ENCODE peak calls at places on chromosomes 4 and X, in eight cellular contexts. One of them, this sample, is unnamed.

GRCh38 chr4:6309755-6310154 is 40.1 kb downstream of the WFS1 start:
- DNase-seq in esophagus squamous epithelium: no peak
- DNase-seq in PC-3: no peak
- DNase-seq in colonic mucosa: no peak
- DNase-seq in uterus: no peak
- DNase-seq in hepatocyte: no peak
- DNase-seq in nephron progenitor cell: no peak
- DNase-seq in AG04450: no peak
- DNase-seq in this sample: no peak

GRCh38 chr4:152666946-152667345 is 12.9 kb downstream of the TMEM154 start:
- DNase-seq in esophagus squamous epithelium: no peak
- DNase-seq in PC-3: no peak
- DNase-seq in colonic mucosa: no peak
- DNase-seq in uterus: no peak
- DNase-seq in hepatocyte: no peak
- DNase-seq in nephron progenitor cell: no peak
- DNase-seq in AG04450: no peak
- DNase-seq in this sample: no peak

GRCh38 chr4:61202638-61203495 is 2.7 kb downstream of the ADGRL3 start:
- DNase-seq in esophagus squamous epithelium: no peak
- DNase-seq in PC-3: peak; percentile 72
- DNase-seq in colonic mucosa: no peak
- DNase-seq in uterus: no peak
- DNase-seq in hepatocyte: peak; percentile 32
- DNase-seq in nephron progenitor cell: peak; percentile 42
- DNase-seq in AG04450: no peak
- DNase-seq in this sample: no peak

GRCh38 chrX:74251006-74251930 is 52.7 kb upstream of the ZCCHC13 start:
- DNase-seq in esophagus squamous epithelium: no peak
- DNase-seq in PC-3: peak; percentile 38
- DNase-seq in colonic mucosa: peak; percentile 61
- DNase-seq in uterus: no peak
- DNase-seq in hepatocyte: peak; percentile 55
- DNase-seq in nephron progenitor cell: no peak
- DNase-seq in AG04450: peak; percentile 38
- DNase-seq in this sample: peak; percentile 28

GRCh38 chrX:12115377-12115776 is 22.9 kb upstream of the FRMPD4 start:
- DNase-seq in esophagus squamous epithelium: no peak
- DNase-seq in PC-3: peak; percentile 34
- DNase-seq in colonic mucosa: no peak
- DNase-seq in uterus: no peak
- DNase-seq in hepatocyte: no peak
- DNase-seq in nephron progenitor cell: peak; percentile 27
- DNase-seq in AG04450: no peak
- DNase-seq in this sample: no peak

GRCh38 chr4:156252300-156253016 is 298.8 kb upstream of the CTSO start:
- DNase-seq in esophagus squamous epithelium: no peak
- DNase-seq in PC-3: no peak
- DNase-seq in colonic mucosa: no peak
- DNase-seq in uterus: no peak
- DNase-seq in hepatocyte: no peak
- DNase-seq in nephron progenitor cell: no peak
- DNase-seq in AG04450: no peak
- DNase-seq in this sample: no peak

GRCh38 chr4:141028024-141028529 is 105.2 kb downstream of the RNF150 start:
- DNase-seq in esophagus squamous epithelium: no peak
- DNase-seq in PC-3: peak; percentile 20
- DNase-seq in colonic mucosa: no peak
- DNase-seq in uterus: no peak
- DNase-seq in hepatocyte: no peak
- DNase-seq in nephron progenitor cell: no peak
- DNase-seq in AG04450: no peak
- DNase-seq in this sample: peak; percentile 57

GRCh38 chr4:71377561-71377960 is 38.7 kb downstream of the SLC4A4 start:
- DNase-seq in esophagus squamous epithelium: no peak
- DNase-seq in PC-3: peak; percentile 96
- DNase-seq in colonic mucosa: no peak
- DNase-seq in uterus: no peak
- DNase-seq in hepatocyte: no peak
- DNase-seq in nephron progenitor cell: no peak
- DNase-seq in AG04450: peak; percentile 74
- DNase-seq in this sample: peak; percentile 74

GRCh38 chr4:137609693-137610450 is 77.6 kb upstream of the PCDH18 start:
- DNase-seq in esophagus squamous epithelium: no peak
- DNase-seq in PC-3: no peak
- DNase-seq in colonic mucosa: no peak
- DNase-seq in uterus: no peak
- DNase-seq in hepatocyte: peak; percentile 46
- DNase-seq in nephron progenitor cell: no peak
- DNase-seq in AG04450: peak; percentile 53
- DNase-seq in this sample: no peak

GRCh38 chr4:16875487-16875886 is 23.0 kb downstream of the LDB2 start:
- DNase-seq in esophagus squamous epithelium: no peak
- DNase-seq in PC-3: no peak
- DNase-seq in colonic mucosa: no peak
- DNase-seq in uterus: no peak
- DNase-seq in hepatocyte: peak; percentile 38
- DNase-seq in nephron progenitor cell: no peak
- DNase-seq in AG04450: peak; percentile 68
- DNase-seq in this sample: no peak

GRCh38 chr4:100933628-100934027 is 413.7 kb downstream of the PPP3CA start:
- DNase-seq in esophagus squamous epithelium: no peak
- DNase-seq in PC-3: no peak
- DNase-seq in colonic mucosa: no peak
- DNase-seq in uterus: no peak
- DNase-seq in hepatocyte: peak; percentile 16
- DNase-seq in nephron progenitor cell: no peak
- DNase-seq in AG04450: no peak
- DNase-seq in this sample: peak; percentile 2

GRCh38 chr4:51870441-51871188 is 27.7 kb downstream of the DCUN1D4 start:
- DNase-seq in esophagus squamous epithelium: no peak
- DNase-seq in PC-3: peak; percentile 78
- DNase-seq in colonic mucosa: no peak
- DNase-seq in uterus: no peak
- DNase-seq in hepatocyte: no peak
- DNase-seq in nephron progenitor cell: no peak
- DNase-seq in AG04450: no peak
- DNase-seq in this sample: no peak

GRCh38 chr4:25619601-25620000 is 36.0 kb upstream of the SLC34A2 start:
- DNase-seq in esophagus squamous epithelium: no peak
- DNase-seq in PC-3: no peak
- DNase-seq in colonic mucosa: no peak
- DNase-seq in uterus: no peak
- DNase-seq in hepatocyte: no peak
- DNase-seq in nephron progenitor cell: no peak
- DNase-seq in AG04450: no peak
- DNase-seq in this sample: no peak

GRCh38 chr4:156949373-156949814 is 22.2 kb downstream of the PDGFC start:
- DNase-seq in esophagus squamous epithelium: no peak
- DNase-seq in PC-3: peak; percentile 88
- DNase-seq in colonic mucosa: no peak
- DNase-seq in uterus: no peak
- DNase-seq in hepatocyte: no peak
- DNase-seq in nephron progenitor cell: no peak
- DNase-seq in AG04450: no peak
- DNase-seq in this sample: peak; percentile 87

GRCh38 chr4:2977116-2978097 is 14.0 kb downstream of the GRK4 start:
- DNase-seq in esophagus squamous epithelium: no peak
- DNase-seq in PC-3: peak; percentile 58
- DNase-seq in colonic mucosa: no peak
- DNase-seq in uterus: no peak
- DNase-seq in hepatocyte: peak; percentile 77
- DNase-seq in nephron progenitor cell: no peak
- DNase-seq in AG04450: no peak
- DNase-seq in this sample: no peak

GRCh38 chr4:165367040-165367439 is 11.8 kb upstream of the CPE start:
- DNase-seq in esophagus squamous epithelium: no peak
- DNase-seq in PC-3: no peak
- DNase-seq in colonic mucosa: no peak
- DNase-seq in uterus: no peak
- DNase-seq in hepatocyte: no peak
- DNase-seq in nephron progenitor cell: no peak
- DNase-seq in AG04450: no peak
- DNase-seq in this sample: no peak

GRCh38 chr4:145888393-145888792 is 50.2 kb downstream of the ZNF827 start:
- DNase-seq in esophagus squamous epithelium: no peak
- DNase-seq in PC-3: peak; percentile 23
- DNase-seq in colonic mucosa: no peak
- DNase-seq in uterus: no peak
- DNase-seq in hepatocyte: no peak
- DNase-seq in nephron progenitor cell: no peak
- DNase-seq in AG04450: no peak
- DNase-seq in this sample: no peak
- TF ChIP-seq CTCF in esophagus squamous epithelium: no peak
- TF ChIP-seq CTCF in PC-3: peak; percentile 49
- TF ChIP-seq CTCF in colonic mucosa: peak; percentile 9
- TF ChIP-seq CTCF in uterus: no peak
- TF ChIP-seq CTCF in hepatocyte: no peak
- TF ChIP-seq CTCF in nephron progenitor cell: no peak
- TF ChIP-seq CTCF in AG04450: peak; percentile 24
- TF ChIP-seq CTCF in this sample: peak; percentile 28

GRCh38 chrX:118329179-118329578 is 16.7 kb upstream of the WDR44 start:
- DNase-seq in esophagus squamous epithelium: no peak
- DNase-seq in PC-3: no peak
- DNase-seq in colonic mucosa: no peak
- DNase-seq in uterus: no peak
- DNase-seq in hepatocyte: no peak
- DNase-seq in nephron progenitor cell: no peak
- DNase-seq in AG04450: no peak
- DNase-seq in this sample: no peak

GRCh38 chrX:118324588-118324987 is 21.3 kb upstream of the WDR44 start:
- DNase-seq in esophagus squamous epithelium: no peak
- DNase-seq in PC-3: no peak
- DNase-seq in colonic mucosa: no peak
- DNase-seq in uterus: no peak
- DNase-seq in hepatocyte: no peak
- DNase-seq in nephron progenitor cell: no peak
- DNase-seq in AG04450: no peak
- DNase-seq in this sample: no peak

GRCh38 chrX:118325453-118325852 is 20.5 kb upstream of the WDR44 start:
- DNase-seq in esophagus squamous epithelium: no peak
- DNase-seq in PC-3: peak; percentile 22
- DNase-seq in colonic mucosa: no peak
- DNase-seq in uterus: no peak
- DNase-seq in hepatocyte: no peak
- DNase-seq in nephron progenitor cell: no peak
- DNase-seq in AG04450: no peak
- DNase-seq in this sample: no peak
- TF ChIP-seq CTCF in esophagus squamous epithelium: no peak
- TF ChIP-seq CTCF in PC-3: peak; percentile 48
- TF ChIP-seq CTCF in colonic mucosa: no peak
- TF ChIP-seq CTCF in uterus: no peak
- TF ChIP-seq CTCF in hepatocyte: no peak
- TF ChIP-seq CTCF in nephron progenitor cell: peak; percentile 31
- TF ChIP-seq CTCF in AG04450: peak; percentile 32
- TF ChIP-seq CTCF in this sample: peak; percentile 50

DNA sequence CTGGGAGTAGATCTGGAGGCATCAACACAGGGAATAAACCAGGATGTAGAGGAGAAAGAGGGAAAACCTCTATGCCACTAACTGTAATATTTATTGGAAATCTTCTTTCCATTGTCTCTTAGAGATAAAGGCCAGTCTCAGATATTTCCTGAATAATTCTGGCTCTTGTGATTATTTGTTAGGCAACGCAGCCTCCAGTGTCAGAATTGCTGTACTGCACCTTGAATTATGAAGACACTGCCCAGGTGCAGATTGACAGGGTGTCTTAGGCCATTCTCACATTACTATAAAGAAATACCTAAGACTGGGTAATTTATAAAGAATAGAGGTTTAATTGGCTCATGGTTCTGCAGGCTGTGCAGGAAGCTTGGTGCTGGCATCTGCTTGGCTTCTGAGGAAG is 100.7 kb upstream of the ZDHHC15 start:
- DNase-seq in esophagus squamous epithelium: no peak
- DNase-seq in PC-3: no peak
- DNase-seq in colonic mucosa: no peak
- DNase-seq in uterus: no peak
- DNase-seq in hepatocyte: peak; percentile 8
- DNase-seq in nephron progenitor cell: no peak
- DNase-seq in AG04450: no peak
- DNase-seq in this sample: no peak
- TF ChIP-seq CTCF in esophagus squamous epithelium: no peak
- TF ChIP-seq CTCF in PC-3: peak; percentile 26
- TF ChIP-seq CTCF in colonic mucosa: no peak
- TF ChIP-seq CTCF in uterus: no peak
- TF ChIP-seq CTCF in hepatocyte: peak; percentile 19
- TF ChIP-seq CTCF in nephron progenitor cell: peak; percentile 18
- TF ChIP-seq CTCF in AG04450: no peak
- TF ChIP-seq CTCF in this sample: no peak

GRCh38 chr4:115154826-115155225 is 41.4 kb upstream of the NDST4 start:
- DNase-seq in esophagus squamous epithelium: no peak
- DNase-seq in PC-3: peak; percentile 8
- DNase-seq in colonic mucosa: no peak
- DNase-seq in uterus: no peak
- DNase-seq in hepatocyte: no peak
- DNase-seq in nephron progenitor cell: no peak
- DNase-seq in AG04450: no peak
- DNase-seq in this sample: no peak
- TF ChIP-seq CTCF in esophagus squamous epithelium: no peak
- TF ChIP-seq CTCF in PC-3: no peak
- TF ChIP-seq CTCF in colonic mucosa: no peak
- TF ChIP-seq CTCF in uterus: no peak
- TF ChIP-seq CTCF in hepatocyte: peak; percentile 16
- TF ChIP-seq CTCF in nephron progenitor cell: no peak
- TF ChIP-seq CTCF in AG04450: no peak
- TF ChIP-seq CTCF in this sample: peak; percentile 32

DNA sequence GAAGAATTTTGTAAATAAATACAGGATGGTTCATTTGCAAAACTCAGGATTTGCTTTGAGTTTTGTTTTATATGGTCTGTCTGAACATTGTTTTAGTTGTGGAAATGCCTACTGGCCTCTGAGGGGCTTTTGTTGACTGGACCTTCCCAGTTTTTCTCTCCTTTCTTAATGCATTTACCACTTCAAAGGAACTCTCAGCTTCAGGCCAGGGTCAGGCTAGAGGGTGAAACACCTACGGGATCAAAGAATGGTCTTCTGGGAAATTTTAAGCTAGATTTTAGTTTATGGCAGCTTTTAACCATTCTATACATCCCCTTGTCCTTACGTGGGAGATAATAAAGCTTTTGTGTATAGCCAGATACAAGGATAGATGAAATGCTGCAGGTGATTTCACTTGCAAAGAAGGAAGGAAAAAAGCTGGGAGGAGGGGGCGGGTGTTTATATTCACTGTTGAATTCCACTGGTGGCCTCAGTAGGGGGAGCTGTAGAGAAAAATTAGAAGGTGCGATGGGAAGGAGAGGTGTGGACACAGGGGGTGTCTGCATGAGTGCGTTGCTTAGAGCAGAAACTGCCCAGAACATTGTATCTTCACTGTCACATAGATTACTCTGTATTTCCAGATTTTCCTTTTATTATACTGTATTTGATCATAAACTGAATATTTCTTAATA is 151.8 kb downstream of the TSPAN5 start:
- DNase-seq in esophagus squamous epithelium: no peak
- DNase-seq in PC-3: no peak
- DNase-seq in colonic mucosa: no peak
- DNase-seq in uterus: no peak
- DNase-seq in hepatocyte: no peak
- DNase-seq in nephron progenitor cell: no peak
- DNase-seq in AG04450: no peak
- DNase-seq in this sample: no peak
- TF ChIP-seq CTCF in esophagus squamous epithelium: no peak
- TF ChIP-seq CTCF in PC-3: peak; percentile 55
- TF ChIP-seq CTCF in colonic mucosa: no peak
- TF ChIP-seq CTCF in uterus: no peak
- TF ChIP-seq CTCF in hepatocyte: peak; percentile 19
- TF ChIP-seq CTCF in nephron progenitor cell: peak; percentile 38
- TF ChIP-seq CTCF in AG04450: peak; percentile 20
- TF ChIP-seq CTCF in this sample: peak; percentile 48

This sample was measured in foreskin keratinocyte.